ENCODE peak calls at places on chromosome 19, in five cellular contexts. L is gastrocnemius medialis; Z is CD4-positive, alpha-beta T cell; B is epithelial cell of esophagus; Y is RWPE1. S is an unnamed sample.

GRCh38 chr19:53730391-53730790 is 93.7 kb downstream of the NLRP12 start:
- DNase-seq in Y (no peak), Z (no peak), L (no peak), B (no peak), S (no peak)

GRCh38 chr19:35717665-35718344 is at the start of gene KMT2B:
- DNase-seq in Z (no peak), B (peak; percentile 97), L (peak; percentile 95), Y (peak; percentile 99), S (peak; percentile 99)

GRCh38 chr19:17681505-17682125 is 6.5 kb downstream of the UNC13A start:
- DNase-seq in Y (peak; percentile 38), Z (no peak), L (no peak), B (peak; percentile 36), S (no peak)

GRCh38 chr19:40594657-40595077 is 6.5 kb upstream of the LTBP4 start:
- DNase-seq in B (peak; percentile 74), L (no peak), Y (no peak), Z (no peak), S (no peak)

GRCh38 chr19:48806518-48806817 is 4.4 kb downstream of the BCAT2 start:
- DNase-seq in Z (peak; percentile 23), L (peak; percentile 52), B (no peak), Y (peak; percentile 41), S (peak; percentile 75)

GRCh38 chr19:407501-408440 is 1.2 kb downstream of the C2CD4C start:
- DNase-seq in B (no peak), Y (no peak), Z (no peak), L (no peak), S (peak; percentile 17)

GRCh38 chr19:10552596-10553053 is 8.9 kb downstream of the ATG4D start:
- DNase-seq in L (no peak), Y (peak; percentile 73), Z (no peak), B (no peak), S (no peak)

GRCh38 chr19:55080121-55080914 is 4.6 kb downstream of the EPS8L1 start:
- DNase-seq in L (no peak), Y (peak; percentile 93), Z (no peak), B (peak; percentile 90), S (no peak)

GRCh38 chr19:42132030-42132628 is at the start of gene POU2F2:
- DNase-seq in Y (no peak), B (peak; percentile 44), L (peak; percentile 21), Z (peak; percentile 73), S (no peak)

GRCh38 chr19:5119297-5119998 is 150.5 kb downstream of the KDM4B start:
- DNase-seq in L (no peak), B (no peak), Z (no peak), Y (no peak), S (no peak)

GRCh38 chr19:43534811-43535761 is 2.1 kb downstream of the ZNF575 start:
- DNase-seq in B (peak; percentile 57), Z (no peak), Y (no peak), L (peak; percentile 45), S (no peak)

GRCh38 chr19:28847468-28847867 is 365.5 kb downstream of the UQCRFS1 start:
- DNase-seq in L (no peak), Y (no peak), Z (no peak), B (no peak), S (no peak)

GRCh38 chr19:48975947-48976847 is 11.1 kb downstream of the FTL start:
- DNase-seq in L (peak; percentile 74), Y (no peak), Z (no peak), B (no peak), S (no peak)

GRCh38 chr19:43527860-43528622 is 1.0 kb upstream of the ETHE1 start:
- DNase-seq in L (peak; percentile 22), Z (no peak), B (peak; percentile 37), Y (no peak), S (no peak)

GRCh38 chr19:31783592-31783991 is 434.4 kb upstream of the TSHZ3 start:
- DNase-seq in L (no peak), Z (no peak), B (no peak), Y (no peak), S (no peak)

GRCh38 chr19:18167975-18168645 is 5.5 kb upstream of the IFI30 start:
- DNase-seq in B (no peak), Y (peak; percentile 68), Z (peak; percentile 52), L (peak; percentile 23), S (peak; percentile 97)

GRCh38 chr19:32652893-32653625 is 21.9 kb downstream of the ANKRD27 start:
- DNase-seq in Y (no peak), B (peak; percentile 10), L (peak; percentile 47), Z (no peak), S (no peak)

GRCh38 chr19:8367327-8368001 is 3.5 kb downstream of the ANGPTL4 start:
- DNase-seq in B (peak; percentile 95), L (peak; percentile 90), Y (peak; percentile 87), Z (no peak), S (no peak)

GRCh38 chr19:16791942-16792341 is 37.3 kb upstream of the SIN3B start:
- DNase-seq in Y (no peak), B (no peak), L (no peak), Z (no peak), S (no peak)

GRCh38 chr19:49752701-49753100 is 10.4 kb downstream of the TSKS start:
- DNase-seq in L (no peak), Z (no peak), B (no peak), Y (no peak), S (no peak)

DNA sequence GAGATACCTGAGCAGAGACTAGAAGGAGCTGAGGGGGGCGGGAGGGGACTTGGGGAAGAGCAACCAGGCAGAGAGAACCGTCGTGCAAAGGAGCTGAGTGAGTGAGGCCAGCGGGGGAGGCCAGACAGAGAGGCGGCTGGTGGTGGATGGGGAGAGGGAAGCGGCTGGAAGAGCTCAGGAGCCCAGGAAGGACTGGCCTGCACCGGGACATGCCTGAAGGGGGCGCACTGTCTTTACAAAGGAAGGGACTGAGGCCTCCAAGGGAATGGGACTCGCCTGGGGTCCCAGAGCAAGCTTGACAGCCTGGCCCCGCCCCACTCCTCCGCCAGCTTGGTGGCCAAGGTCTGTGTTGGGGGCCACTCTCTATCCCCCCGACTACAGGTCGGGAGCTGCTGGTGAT is 14.9 kb downstream of the ONECUT3 start:
- DNase-seq in L (no peak), Z (no peak), B (no peak), Y (no peak), S (no peak)
- TF ChIP-seq CTCF in L (no peak), Z (no peak), B (peak; percentile 15), Y (no peak), S (no peak)

DNA sequence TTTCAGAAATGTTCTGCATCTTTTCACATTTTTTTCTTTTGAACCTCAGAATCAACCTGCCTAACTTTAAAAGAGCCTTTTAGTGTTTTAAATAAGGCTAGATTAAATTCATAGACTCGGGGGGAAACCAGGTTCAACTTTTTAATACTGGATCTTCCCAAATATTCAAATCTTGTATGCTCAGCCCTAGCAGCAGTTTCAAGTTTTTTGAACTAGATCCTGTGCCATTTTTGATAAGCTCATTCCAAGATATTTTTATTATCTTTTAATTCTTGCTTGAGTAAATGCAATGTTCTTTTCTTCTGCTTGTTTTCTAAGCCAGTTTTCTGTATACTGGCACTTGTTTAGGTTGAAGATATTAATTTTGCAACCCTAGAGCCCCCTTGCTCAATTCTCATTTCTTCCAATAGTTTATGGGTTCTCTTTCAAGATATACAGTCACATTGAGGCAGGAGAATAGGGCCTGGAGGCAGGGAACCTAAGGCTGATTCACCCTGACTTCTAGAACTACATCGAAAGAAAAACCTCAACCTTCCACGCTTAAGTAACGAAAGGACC is 13.1 kb upstream of the PNMA8C start:
- DNase-seq in Y (no peak), L (no peak), B (no peak), Z (no peak), S (no peak)
- TF ChIP-seq CTCF in Y (no peak), L (no peak), B (no peak), Z (no peak), S (no peak)

DNA sequence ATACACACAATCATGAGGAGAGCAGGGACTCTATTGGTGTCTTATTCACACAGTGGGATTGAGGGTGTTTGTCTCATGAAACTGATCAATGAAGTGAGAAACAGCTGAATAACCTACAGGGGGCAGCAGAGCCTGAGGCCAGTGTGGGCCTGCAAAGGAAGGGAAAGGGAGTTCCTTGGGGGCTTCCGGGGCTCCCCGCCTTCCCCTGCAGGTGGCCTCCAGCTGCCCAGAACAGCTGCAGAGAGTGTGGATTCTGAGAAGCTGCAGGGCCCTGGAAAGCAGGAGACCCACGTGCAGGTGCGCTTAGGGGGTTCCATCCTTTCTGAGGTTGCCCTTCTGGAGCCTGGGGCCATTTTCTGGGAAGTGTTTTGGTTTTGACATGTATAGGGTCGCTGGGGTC is 20.1 kb downstream of the ZNF763 start:
- DNase-seq in Y (no peak), B (no peak), L (no peak), Z (no peak), S (no peak)
- TF ChIP-seq CTCF in Y (no peak), B (no peak), L (no peak), Z (no peak), S (peak; percentile 17)

DNA sequence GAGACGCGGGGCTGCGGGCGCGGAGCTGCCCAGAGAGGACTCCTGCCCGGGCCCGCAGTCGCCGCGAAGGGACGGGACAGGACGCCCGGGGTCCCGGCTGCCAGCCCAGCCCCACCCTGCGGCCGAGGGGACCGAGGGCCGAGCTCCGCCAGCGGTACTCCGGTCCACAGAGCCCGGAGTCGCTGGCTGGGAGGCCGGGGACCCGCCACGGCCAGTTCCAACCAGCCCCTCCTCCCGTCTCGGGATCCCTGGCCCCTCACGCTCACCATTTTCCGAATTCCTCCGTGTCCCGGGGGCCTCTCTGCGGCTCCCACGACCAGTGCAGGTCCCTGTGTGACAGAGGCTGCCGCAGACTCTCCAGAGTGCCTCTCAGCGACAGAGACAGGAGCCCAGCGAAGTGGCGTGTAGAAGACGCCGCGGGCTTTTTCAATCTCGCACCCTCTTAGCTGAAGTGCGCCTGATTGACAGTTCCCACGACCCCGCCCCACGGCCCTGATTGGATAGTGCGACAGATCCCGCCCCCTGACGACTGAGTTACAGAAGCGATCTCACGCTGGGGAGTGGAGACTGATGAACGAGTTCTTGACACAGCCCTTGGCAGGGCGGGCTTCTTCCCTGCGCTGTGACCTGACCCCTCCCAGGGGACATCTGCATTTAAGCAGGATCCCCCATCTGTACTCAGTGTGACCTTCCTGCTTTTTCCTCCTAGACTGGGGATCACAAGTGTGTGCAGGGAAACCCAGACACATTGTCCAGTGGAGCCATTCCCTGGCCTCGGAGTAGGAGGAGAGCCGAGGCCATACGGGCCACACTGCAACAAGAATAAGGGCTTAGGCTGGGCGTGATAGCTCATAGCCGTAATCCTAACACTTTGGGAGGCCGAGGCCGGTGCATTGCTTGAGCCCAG is 44.0 kb downstream of the ZNF823 start:
- DNase-seq in Z (peak; percentile 51), Y (peak; percentile 98), B (peak; percentile 95), L (peak; percentile 77), S (no peak)
- TF ChIP-seq CTCF in Z (no peak), Y (no peak), B (no peak), L (no peak), S (no peak)

S was measured in D721Med.